ENCODE peak calls at places on chromosome 2, in four cellular contexts. O is heart right ventricle, W is fibroblast of lung, U is omental fat pad. E is an unnamed sample.

GRCh38 chr2:239181601-239182471 is 219.0 kb downstream of the HDAC4 start:
- DNase-seq in O (no peak), W (no peak), U (peak; percentile 19), E (no peak)

GRCh38 chr2:207504513-207505171 is 25.1 kb upstream of the CREB1 start:
- DNase-seq in O (peak; percentile 34), W (peak; percentile 83), U (no peak), E (no peak)

GRCh38 chr2:1458432-1458831 is 45.2 kb downstream of the TPO start:
- DNase-seq in O (no peak), W (no peak), U (no peak), E (no peak)

GRCh38 chr2:53347219-53347618 is 420.4 kb upstream of the CHAC2 start:
- DNase-seq in O (no peak), W (no peak), U (no peak), E (peak; percentile 47)

GRCh38 chr2:157596992-157597681 is 31.5 kb downstream of the ACVR1C start:
- DNase-seq in O (peak; percentile 29), W (peak; percentile 10), U (no peak), E (no peak)

GRCh38 chr2:111106720-111107119 is 14.0 kb upstream of the BCL2L11 start:
- DNase-seq in O (no peak), W (no peak), U (no peak), E (no peak)

GRCh38 chr2:172836386-172837200 is 100.9 kb downstream of the RAPGEF4 start:
- DNase-seq in O (no peak), W (no peak), U (no peak), E (peak; percentile 81)

GRCh38 chr2:215756351-215756731 is 257.0 kb downstream of the MREG start:
- DNase-seq in O (no peak), W (no peak), U (no peak), E (no peak)

DNA sequence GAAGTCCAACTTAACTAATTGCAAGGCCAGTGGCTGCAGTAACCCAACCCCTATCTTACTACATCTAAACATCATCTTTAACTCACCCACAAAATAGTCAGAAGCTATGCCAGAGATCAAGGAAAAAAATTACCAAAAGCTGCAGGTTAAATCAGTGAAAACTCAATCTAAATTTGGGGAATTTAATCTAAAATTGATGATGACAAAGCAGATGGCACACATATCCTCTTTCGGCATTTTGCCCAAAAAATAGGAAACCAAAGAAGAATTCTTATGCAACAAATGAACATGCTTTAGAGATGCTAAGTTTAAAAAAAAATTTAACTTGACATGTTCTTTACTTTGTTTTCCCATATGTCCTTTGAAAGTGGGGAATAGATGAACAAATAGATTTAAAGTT is 74.4 kb upstream of the CCDC150 start:
- DNase-seq in O (no peak), W (no peak), U (no peak), E (no peak)
- TF ChIP-seq CTCF in O (no peak), W (no peak), U (no peak), E (no peak)

GRCh38 chr2:158650646-158651357 is 144.3 kb upstream of the DAPL1 start:
- DNase-seq in O (no peak), W (no peak), U (no peak), E (no peak)
- TF ChIP-seq CTCF in O (no peak), W (no peak), U (no peak), E (no peak)

DNA sequence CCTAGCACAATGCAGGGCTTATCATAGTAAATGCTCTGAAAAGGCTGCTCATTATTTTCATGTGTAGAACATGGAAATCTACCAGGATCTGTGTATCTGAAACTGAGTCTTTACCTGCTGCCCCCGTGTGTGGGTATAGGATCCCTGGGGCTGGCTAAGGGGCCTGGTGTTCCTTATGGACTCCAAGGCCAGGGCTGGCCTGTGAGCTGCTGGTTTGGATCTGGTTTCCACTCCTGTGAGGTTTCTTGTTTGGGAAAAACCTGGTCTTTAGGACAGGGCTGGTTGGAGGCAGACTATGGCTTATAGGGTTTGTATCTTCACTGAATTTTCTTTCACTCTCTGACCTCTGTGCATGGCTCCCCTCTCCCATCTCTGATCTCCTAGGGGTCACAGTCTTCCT is 80.8 kb downstream of the DYSF start:
- DNase-seq in O (no peak), W (no peak), U (no peak), E (no peak)
- TF ChIP-seq CTCF in O (no peak), W (no peak), U (no peak), E (no peak)

DNA sequence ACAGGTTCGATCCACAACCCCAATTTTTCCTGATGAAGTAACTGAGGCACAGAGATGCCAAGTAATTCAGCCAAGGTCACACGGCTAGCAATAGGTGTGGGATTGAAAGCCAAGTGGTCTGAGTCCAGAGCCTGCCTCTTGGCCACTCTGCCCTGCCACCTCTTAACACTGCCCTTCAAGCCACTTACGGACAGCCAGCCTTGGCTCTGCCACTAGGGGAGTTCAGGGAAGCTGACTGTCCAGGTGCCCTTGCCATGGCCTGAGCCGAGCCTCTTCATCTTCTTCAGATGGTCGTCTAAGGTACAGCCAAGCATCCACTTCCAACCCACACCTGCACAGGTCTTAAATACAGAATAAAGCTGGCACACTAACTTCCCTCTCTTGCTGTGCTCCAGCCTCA is 99.3 kb upstream of the GPR45 start:
- DNase-seq in O (no peak), W (no peak), U (no peak), E (no peak)
- TF ChIP-seq CTCF in O (no peak), W (no peak), U (no peak), E (no peak)

GRCh38 chr2:114201781-114202180 is 240.7 kb upstream of the DPP10 start:
- DNase-seq in O (no peak), W (no peak), U (no peak), E (peak; percentile 2)
- TF ChIP-seq CTCF in O (no peak), W (no peak), U (no peak), E (no peak)

GRCh38 chr2:64988420-64989125 is 626 bp upstream of the SLC1A4 start:
- DNase-seq in O (peak; percentile 50), W (peak; percentile 85), U (no peak), E (peak; percentile 77)
- TF ChIP-seq CTCF in O (peak; percentile 77), W (peak; percentile 36), U (peak; percentile 10), E (peak; percentile 36)

GRCh38 chr2:16189851-16190160 is 249.5 kb downstream of the MYCN start:
- DNase-seq in O (no peak), W (no peak), U (no peak), E (no peak)

GRCh38 chr2:16188256-16188890 is 248.0 kb downstream of the MYCN start:
- DNase-seq in O (no peak), W (no peak), U (no peak), E (no peak)

GRCh38 chr2:16190446-16191270 is 250.3 kb downstream of the MYCN start:
- DNase-seq in O (no peak), W (no peak), U (no peak), E (no peak)

GRCh38 chr2:16187517-16187887 is 247.2 kb downstream of the MYCN start:
- DNase-seq in O (no peak), W (no peak), U (no peak), E (no peak)

DNA sequence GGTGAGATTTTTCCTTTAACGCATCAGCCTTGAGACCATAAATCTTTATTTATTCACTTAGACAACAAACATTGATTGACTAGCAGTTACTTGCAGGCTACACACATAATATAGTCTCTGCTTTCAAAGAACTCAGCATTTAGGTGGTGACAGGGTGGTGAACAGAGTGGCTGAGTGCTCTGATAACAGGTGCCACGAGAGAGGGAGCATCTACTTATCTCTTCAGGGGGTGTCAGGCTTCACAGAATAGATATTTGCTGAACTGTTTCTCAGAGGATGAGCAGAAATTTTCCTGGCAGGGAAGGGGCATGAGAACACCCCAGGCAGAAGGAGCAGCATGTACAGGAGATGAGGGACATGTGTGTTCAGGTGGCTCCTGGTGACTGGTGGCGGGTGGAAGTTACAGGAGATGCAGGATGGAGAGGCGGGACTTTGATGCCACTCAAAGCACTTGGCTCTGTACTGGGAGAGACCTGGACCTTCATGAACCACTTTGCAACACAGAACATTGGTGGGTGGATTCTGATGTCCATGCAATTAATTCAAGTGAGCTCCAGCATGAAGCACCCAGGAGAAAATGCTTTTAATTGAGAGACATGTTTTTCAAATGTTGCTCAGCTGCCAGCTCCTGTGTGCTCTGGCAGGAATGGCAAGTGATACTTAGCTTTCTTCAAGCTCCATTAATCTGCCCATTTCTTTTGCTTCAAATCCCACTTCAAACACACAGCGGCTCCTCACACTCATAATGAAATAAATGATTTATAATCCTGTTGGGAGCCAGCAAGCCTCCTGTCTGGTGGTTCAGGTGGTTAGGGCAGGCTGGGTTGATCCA is 248.9 kb downstream of the MYCN start:
- DNase-seq in O (no peak), W (no peak), U (no peak), E (no peak)
- TF ChIP-seq CTCF in O (no peak), W (no peak), U (no peak), E (no peak)

GRCh38 chr2:74457129-74457548 is 1.1 kb upstream of the WBP1 start:
- DNase-seq in O (no peak), W (peak; percentile 22), U (no peak), E (no peak)
- TF ChIP-seq CTCF in O (no peak), W (no peak), U (no peak), E (no peak)